ENCODE peak calls at places on chromosome 5, in seven cellular contexts. B is ACHN; F is iris pigment epithelial cell; N is Jurkat, Clone E6-1; O is Right ventricle myocardium superior; T is globus pallidus; Y is T47D. K is an unnamed sample.
A peak's percentile ranks its signal among the peaks of the same experiment; 100 is the strongest.

GRCh38 chr5:170572453-170572852 is 68.6 kb downstream of the KCNIP1 start:
- DNase-seq in O (no peak), N (no peak), F (peak; percentile 58), B (no peak), T (no peak), Y (no peak), K (peak; percentile 90)

GRCh38 chr5:14208071-14209021 is 65.2 kb downstream of the TRIO start:
- DNase-seq in F (peak; percentile 94), T (no peak), B (peak; percentile 55), N (no peak), Y (no peak), O (no peak), K (peak; percentile 80)

GRCh38 chr5:4531756-4532704 is 608.1 kb upstream of the ADAMTS16 start:
- DNase-seq in Y (no peak), O (no peak), T (no peak), B (no peak), N (peak; percentile 97), F (no peak), K (no peak)

GRCh38 chr5:132422720-132423442 is 53.4 kb downstream of the SLC22A5 start:
- DNase-seq in F (peak; percentile 51), N (no peak), O (peak; percentile 62), B (no peak), T (no peak), Y (no peak), K (peak; percentile 50)

GRCh38 chr5:95217881-95218280 is 67.0 kb downstream of the MCTP1 start:
- DNase-seq in Y (no peak), O (no peak), T (no peak), B (no peak), N (no peak), F (no peak), K (no peak)

GRCh38 chr5:149412783-149413476 is 33.8 kb upstream of the IL17B start:
- DNase-seq in O (peak; percentile 56), F (no peak), B (no peak), Y (no peak), T (no peak), N (no peak), K (no peak)

GRCh38 chr5:53490747-53491146 is 10.3 kb downstream of the FST start:
- DNase-seq in Y (no peak), N (no peak), O (no peak), F (peak; percentile 86), T (no peak), B (no peak), K (peak; percentile 53)

GRCh38 chr5:43413966-43414365 is 1.8 kb upstream of the CCL28 start:
- DNase-seq in T (no peak), N (no peak), Y (no peak), O (no peak), B (no peak), F (no peak), K (no peak)

GRCh38 chr5:57166250-57166649 is 7.6 kb upstream of the GPBP1 start:
- DNase-seq in T (no peak), Y (no peak), N (no peak), O (no peak), B (no peak), F (peak; percentile 66), K (no peak)

GRCh38 chr5:143557061-143557818 is 153.8 kb upstream of the NR3C1 start:
- DNase-seq in B (no peak), N (no peak), Y (no peak), O (no peak), T (no peak), F (peak; percentile 85), K (peak; percentile 22)

GRCh38 chr5:7926296-7926695 is 57.3 kb downstream of the MTRR start:
- DNase-seq in O (no peak), F (peak; percentile 94), T (no peak), N (no peak), Y (no peak), B (no peak), K (peak; percentile 65)

GRCh38 chr5:167587768-167588167 is 703.7 kb upstream of the WWC1 start:
- DNase-seq in F (peak; percentile 50), Y (peak; percentile 44), N (no peak), B (peak; percentile 42), T (no peak), O (no peak), K (peak; percentile 42)

GRCh38 chr5:10556331-10556807 is 7.5 kb upstream of the ANKRD33B start:
- DNase-seq in N (no peak), O (no peak), T (no peak), Y (no peak), B (peak; percentile 55), F (peak; percentile 80), K (peak; percentile 90)

GRCh38 chr5:69167488-69167845 is 517 bp downstream of the CCNB1 start:
- DNase-seq in N (no peak), B (peak; percentile 8), T (no peak), F (peak; percentile 24), Y (no peak), O (no peak), K (peak; percentile 2)

GRCh38 chr5:75051217-75051751 is 1.1 kb downstream of the GCNT4 start:
- DNase-seq in T (no peak), F (no peak), B (no peak), Y (no peak), N (no peak), O (no peak), K (no peak)

GRCh38 chr5:133825631-133826289 is 142.7 kb downstream of the C5orf15 start:
- DNase-seq in T (no peak), N (peak; percentile 71), B (no peak), O (no peak), F (no peak), Y (no peak), K (peak; percentile 57)

GRCh38 chr5:150492621-150493020 is 15.3 kb upstream of the NDST1 start:
- DNase-seq in B (peak; percentile 36), N (no peak), T (no peak), O (no peak), Y (no peak), F (peak; percentile 74), K (peak; percentile 84)

GRCh38 chr5:60576425-60576824 is 123.5 kb downstream of the DEPDC1B start:
- DNase-seq in T (no peak), N (no peak), O (no peak), F (no peak), Y (no peak), B (no peak), K (no peak)

GRCh38 chr5:132771559-132771998 is 5.5 kb downstream of the SEPTIN8 start:
- DNase-seq in N (no peak), O (peak; percentile 72), Y (no peak), B (peak; percentile 80), T (no peak), F (peak; percentile 54), K (peak; percentile 83)

K was measured in renal cortical epithelial cell.